ENCODE peak calls at places on chromosomes 12 and 14, in nine cellular contexts. L, W, Z, G, I, E, B, D and Q are unnamed samples.

GRCh38 chr14:76929927-76930326 is 98.6 kb downstream of the IRF2BPL start:
- DNase-seq in E (no peak), I (no peak), L (peak), W (no peak), D (no peak), Z (peak), B (peak), G (no peak), Q (no peak)

GRCh38 chr12:9757433-9758025 is 3.2 kb downstream of the CD69 start:
- DNase-seq in L (no peak), D (no peak), W (no peak), B (no peak), Z (no peak), G (no peak), E (no peak), I (no peak), Q (no peak)

GRCh38 chr14:77311217-77311616 is 9.5 kb downstream of the POMT2 start:
- DNase-seq in G (no peak), Z (peak), D (no peak), E (no peak), L (no peak), W (no peak), B (no peak), I (no peak), Q (no peak)

GRCh38 chr14:85764809-85765208 is 234.9 kb downstream of the FLRT2 start:
- DNase-seq in L (no peak), Z (no peak), B (no peak), W (no peak), G (no peak), E (no peak), D (no peak), I (no peak), Q (no peak)

GRCh38 chr14:22438742-22439141 is 150.3 kb downstream of the DAD1 start:
- DNase-seq in G (no peak), D (no peak), E (no peak), L (no peak), W (no peak), I (no peak), Z (no peak), B (no peak), Q (no peak)

GRCh38 chr12:62859203-62859799 is 75.6 kb downstream of the PPM1H start:
- DNase-seq in Z (no peak), L (no peak), B (no peak), I (no peak), G (no peak), E (no peak), D (no peak), W (no peak), Q (no peak)

GRCh38 chr12:68221497-68221896 is 4.1 kb downstream of the IL26 start:
- DNase-seq in B (no peak), E (no peak), W (no peak), L (no peak), Z (no peak), D (no peak), G (no peak), I (no peak), Q (no peak)

GRCh38 chr14:56474419-56475022 is 105.1 kb upstream of the TMEM260 start:
- DNase-seq in E (no peak), Z (no peak), D (peak), W (no peak), B (no peak), L (no peak), I (no peak), G (no peak), Q (no peak)

GRCh38 chr12:76782440-76782996 is 18.6 kb downstream of the ZDHHC17 start:
- DNase-seq in W (no peak), B (no peak), G (no peak), L (no peak), Z (no peak), I (no peak), D (peak), E (no peak), Q (no peak)
- H3K27ac ChIP-seq in W (no peak), B (no peak), G (peak), L (no peak), Z (no peak), I (no peak), D (no peak), E (no peak), Q (no peak)

DNA sequence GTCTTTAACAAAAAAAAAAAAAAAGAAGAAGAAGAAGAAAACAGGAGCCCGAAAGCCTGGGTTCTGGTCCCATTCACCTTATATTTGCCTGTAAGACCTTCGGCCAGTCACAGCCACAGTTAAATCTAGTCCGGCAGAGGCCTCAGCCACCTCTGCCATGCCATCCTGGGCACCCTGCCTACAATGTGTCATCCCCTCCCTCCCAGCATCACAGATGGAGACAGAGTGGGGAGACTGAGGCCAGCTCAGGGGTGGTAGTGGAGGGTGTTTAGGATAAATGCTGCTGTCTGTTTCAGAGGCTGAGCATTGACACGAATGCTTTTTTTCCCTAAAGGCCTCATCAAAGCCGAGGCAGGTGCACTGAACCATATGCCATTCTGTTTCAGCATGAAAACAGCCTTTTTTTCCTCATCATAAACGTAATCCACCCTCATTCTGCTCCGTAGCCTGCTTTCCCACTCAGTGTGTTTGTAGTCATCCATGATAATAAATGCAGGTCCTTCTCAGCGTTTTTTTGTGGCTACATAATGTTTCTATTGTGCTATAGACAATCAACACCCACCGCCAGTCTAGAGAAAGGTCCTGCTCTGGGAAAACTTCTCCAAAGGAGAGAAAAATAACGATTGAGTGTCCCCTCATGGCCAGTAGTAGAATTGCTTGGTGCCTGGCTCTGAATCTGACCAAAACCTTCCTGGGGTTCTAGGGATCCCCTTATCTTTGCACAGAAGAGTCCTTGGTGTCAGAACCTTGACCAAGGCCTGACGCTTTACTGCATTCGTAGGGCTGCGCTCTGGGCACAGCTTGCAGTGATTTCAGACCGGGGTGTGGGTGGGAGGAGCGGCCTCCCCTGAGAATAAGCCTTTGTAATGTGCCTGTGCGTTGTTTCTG is 41.1 kb upstream of the TSPAN9 start:
- DNase-seq in D (peak), I (no peak), L (peak), W (no peak), Z (no peak), G (no peak), B (no peak), E (no peak), Q (no peak)
- H3K27ac ChIP-seq in D (no peak), I (no peak), L (peak), W (no peak), Z (no peak), G (no peak), B (no peak), E (no peak), Q (no peak)

DNA sequence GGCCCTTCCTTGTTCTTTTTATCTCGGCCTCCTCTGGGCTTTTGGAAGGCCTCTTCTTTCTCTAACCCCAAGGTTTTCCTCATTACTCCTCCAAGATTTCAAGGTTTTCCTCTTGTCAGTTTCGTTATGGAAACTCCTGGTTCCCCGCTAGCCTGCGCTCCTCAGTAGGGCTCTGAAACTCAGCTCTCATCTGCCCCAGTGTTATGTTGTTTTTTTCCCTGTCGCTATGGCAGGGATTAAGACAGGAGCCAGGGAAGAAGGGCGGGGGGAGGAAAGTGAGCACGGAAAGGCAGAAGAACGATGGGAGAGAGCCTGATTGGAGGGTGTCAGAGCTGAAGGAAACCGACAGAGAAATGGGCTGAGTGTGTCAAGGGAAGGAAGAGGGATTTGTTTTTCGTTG is 26.5 kb upstream of the JDP2 start:
- DNase-seq in W (no peak), E (peak), Z (peak), B (no peak), G (peak), D (peak), I (no peak), L (peak), Q (peak)
- H3K27ac ChIP-seq in W (peak), E (peak), Z (peak), B (no peak), G (peak), D (no peak), I (peak), L (no peak), Q (peak)

DNA sequence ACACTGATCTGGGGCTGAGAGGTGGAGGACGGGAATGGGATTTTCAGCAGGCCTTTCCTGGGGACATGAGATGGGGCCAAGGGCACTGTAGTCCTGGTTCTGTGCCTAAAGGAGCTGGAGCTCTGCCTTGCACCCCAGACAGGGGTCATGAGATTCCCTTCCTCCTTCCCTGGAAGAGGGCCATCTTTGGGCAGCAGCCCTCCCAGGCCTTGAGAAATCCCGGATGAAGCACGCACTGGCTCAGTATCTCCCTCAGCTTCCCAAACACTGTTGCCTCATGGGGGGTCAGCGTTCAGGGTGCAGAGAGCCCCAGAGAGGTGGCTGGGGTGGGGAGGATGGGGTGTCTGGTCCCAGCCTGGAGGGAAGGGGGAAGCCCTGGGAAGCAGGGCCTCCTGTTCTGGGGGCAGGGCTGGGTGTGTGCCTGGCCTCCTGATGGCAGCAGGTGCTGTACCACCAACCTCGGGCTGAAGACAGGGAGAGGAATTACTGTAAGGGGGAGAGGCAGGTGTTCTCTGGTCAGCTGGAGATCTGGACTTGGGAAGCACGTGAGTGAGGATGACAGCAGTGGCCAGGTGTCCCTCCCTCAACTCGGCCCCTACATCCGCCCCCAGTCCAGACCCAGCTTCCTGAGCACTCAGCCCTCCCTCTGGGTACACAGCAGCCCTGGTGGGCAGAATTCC is 8.4 kb upstream of the NR4A1 start:
- DNase-seq in G (no peak), B (no peak), W (no peak), D (no peak), Z (no peak), E (peak), L (no peak), I (no peak), Q (no peak)
- H3K27ac ChIP-seq in G (peak), B (no peak), W (no peak), D (no peak), Z (no peak), E (peak), L (no peak), I (peak), Q (no peak)

GRCh38 chr12:122884860-122885259 is 11.1 kb downstream of the VPS37B start:
- DNase-seq in L (no peak), I (no peak), W (no peak), E (no peak), Z (no peak), B (no peak), G (no peak), D (no peak), Q (no peak)
- H3K27ac ChIP-seq in L (no peak), I (peak), W (peak), E (no peak), Z (no peak), B (no peak), G (peak), D (no peak), Q (no peak)